ENCODE peak calls at places on chromosome 4, in five cellular contexts. T is GM04504, G is dermis microvascular lymphatic vessel endothelial cell, R is lower lobe of right lung, Y is EL. P is an unnamed sample.

GRCh38 chr4:18954538-18954937 is 933.0 kb upstream of the LCORL start:
- DNase-seq in G (no peak), T (no peak), Y (no peak), R (no peak), P (no peak)

GRCh38 chr4:80362578-80363181 is 27.1 kb downstream of the CFAP299 start:
- DNase-seq in Y (peak), T (no peak), G (no peak), R (no peak), P (no peak)

GRCh38 chr4:3521621-3522325 is 10.4 kb downstream of the LRPAP1 start:
- DNase-seq in G (no peak), T (no peak), R (peak), Y (no peak), P (peak)

GRCh38 chr4:179831274-179831673 is 2389.0 kb upstream of the AGA start:
- DNase-seq in T (no peak), Y (no peak), G (no peak), R (no peak), P (no peak)

GRCh38 chr4:142095886-142096605 is 459.7 kb downstream of the IL15 start:
- DNase-seq in T (peak), R (no peak), Y (peak), G (peak), P (no peak)

GRCh38 chr4:112120021-112120420 is 25.2 kb upstream of the FAM241A start:
- DNase-seq in Y (no peak), R (no peak), G (no peak), T (no peak), P (no peak)

GRCh38 chr4:63717384-63717783 is 691.9 kb downstream of the TECRL start:
- DNase-seq in G (no peak), T (no peak), Y (no peak), R (no peak), P (no peak)

GRCh38 chr4:87060957-87061356 is 126.1 kb downstream of the AFF1 start:
- DNase-seq in T (peak), Y (peak), R (no peak), G (no peak), P (no peak)

GRCh38 chr4:151700566-151701316 is 60.1 kb downstream of the GATB start:
- DNase-seq in Y (no peak), G (no peak), R (no peak), T (no peak), P (no peak)

GRCh38 chr4:169774466-169775445 is 17.0 kb upstream of the HPF1 start:
- DNase-seq in T (no peak), R (no peak), G (no peak), Y (no peak), P (no peak)

GRCh38 chr4:43251760-43252317 is 359.3 kb downstream of the GRXCR1 start:
- DNase-seq in Y (no peak), R (no peak), T (no peak), G (no peak), P (no peak)

GRCh38 chr4:86916392-86916791 is 18.4 kb upstream of the AFF1 start:
- DNase-seq in R (no peak), Y (no peak), G (no peak), T (no peak), P (no peak)

GRCh38 chr4:156495836-156496235 is 475.8 kb downstream of the PDGFC start:
- DNase-seq in Y (no peak), T (no peak), R (no peak), G (no peak), P (no peak)

GRCh38 chr4:38366451-38366850 is 297.5 kb upstream of the KLF3 start:
- DNase-seq in G (peak), R (no peak), Y (no peak), T (no peak), P (peak)

GRCh38 chr4:89283975-89284556 is 23.5 kb downstream of the GPRIN3 start:
- DNase-seq in T (no peak), Y (no peak), G (no peak), R (no peak), P (no peak)

GRCh38 chr4:152778656-152779512 is 646 bp downstream of the TIGD4 start:
- DNase-seq in G (no peak), Y (peak), T (no peak), R (no peak), P (no peak)

GRCh38 chr4:25818293-25819240 is 44.2 kb downstream of the SEL1L3 start:
- DNase-seq in G (no peak), Y (peak), R (no peak), T (no peak), P (no peak)

GRCh38 chr4:40557741-40558140 is 71.9 kb downstream of the RBM47 start:
- DNase-seq in T (no peak), G (no peak), Y (no peak), R (no peak), P (no peak)

GRCh38 chr4:92232566-92232965 is 71.2 kb upstream of the GRID2 start:
- DNase-seq in T (no peak), Y (peak), R (no peak), G (no peak), P (no peak)

GRCh38 chr4:185112104-185112503 is 31.0 kb upstream of the SLC25A4 start:
- DNase-seq in G (peak), R (no peak), T (peak), Y (peak), P (no peak)

GRCh38 chr4:73257995-73258667 is 467 bp downstream of the ANKRD17 start:
- DNase-seq in R (no peak), G (peak), Y (peak), T (peak), P (no peak)

GRCh38 chr4:23333946-23334878 is 555.6 kb downstream of the PPARGC1A start:
- DNase-seq in T (peak), Y (peak), R (no peak), G (no peak), P (no peak)

GRCh38 chr4:151402150-151402865 is 6.7 kb upstream of the FHIP1A start:
- DNase-seq in Y (no peak), R (no peak), G (no peak), T (no peak), P (no peak)

GRCh38 chr4:52750819-52751348 is 341 bp downstream of the ERVMER34-1 start:
- DNase-seq in G (no peak), T (no peak), Y (peak), R (peak), P (no peak)

GRCh38 chr4:76533314-76533713 is 98.3 kb downstream of the SHROOM3 start:
- DNase-seq in T (no peak), G (no peak), R (no peak), Y (no peak), P (no peak)

GRCh38 chr4:122104184-122104583 is 47.9 kb upstream of the BLTP1 start:
- DNase-seq in R (no peak), T (no peak), G (no peak), Y (no peak), P (no peak)